ENCODE peak calls at places on chromosomes 4 and X, in ten cellular contexts. One of them, this sample, is unnamed.

GRCh38 chrX:39600222-39600621 is 497.5 kb downstream of the BCOR start:
- DNase-seq in A549: no peak
- DNase-seq in tibial nerve: no peak
- DNase-seq in stomach: no peak
- DNase-seq in ovary: no peak
- DNase-seq in K562: no peak
- DNase-seq in GM12878: no peak
- DNase-seq in HepG2: no peak
- DNase-seq in suprapubic skin: no peak
- DNase-seq in upper lobe of left lung: no peak
- DNase-seq in this sample: no peak

GRCh38 chrX:18938710-18939109 is 45.2 kb downstream of the PHKA2 start:
- DNase-seq in A549: no peak
- DNase-seq in tibial nerve: no peak
- DNase-seq in stomach: no peak
- DNase-seq in ovary: no peak
- DNase-seq in K562: no peak
- DNase-seq in GM12878: no peak
- DNase-seq in HepG2: no peak
- DNase-seq in suprapubic skin: no peak
- DNase-seq in upper lobe of left lung: no peak
- DNase-seq in this sample: no peak

GRCh38 chrX:127570276-127570675 is 481.9 kb downstream of the ACTRT1 start:
- DNase-seq in A549: no peak
- DNase-seq in tibial nerve: no peak
- DNase-seq in stomach: no peak
- DNase-seq in ovary: no peak
- DNase-seq in K562: no peak
- DNase-seq in GM12878: no peak
- DNase-seq in HepG2: no peak
- DNase-seq in suprapubic skin: no peak
- DNase-seq in upper lobe of left lung: no peak
- DNase-seq in this sample: no peak

GRCh38 chr4:56183344-56183959 is 203.8 kb downstream of the AASDH start:
- DNase-seq in A549: no peak
- DNase-seq in tibial nerve: no peak
- DNase-seq in stomach: no peak
- DNase-seq in ovary: no peak
- DNase-seq in K562: peak; percentile 22
- DNase-seq in GM12878: peak; percentile 7
- DNase-seq in HepG2: no peak
- DNase-seq in suprapubic skin: no peak
- DNase-seq in upper lobe of left lung: no peak
- DNase-seq in this sample: no peak

GRCh38 chrX:113133316-113133715 is 292.7 kb upstream of the AMOT start:
- DNase-seq in A549: no peak
- DNase-seq in tibial nerve: no peak
- DNase-seq in stomach: no peak
- DNase-seq in ovary: no peak
- DNase-seq in K562: no peak
- DNase-seq in GM12878: no peak
- DNase-seq in HepG2: no peak
- DNase-seq in suprapubic skin: no peak
- DNase-seq in upper lobe of left lung: no peak
- DNase-seq in this sample: no peak

GRCh38 chrX:117120700-117121099 is 657.9 kb upstream of the CT83 start:
- DNase-seq in A549: no peak
- DNase-seq in tibial nerve: no peak
- DNase-seq in stomach: no peak
- DNase-seq in ovary: no peak
- DNase-seq in K562: no peak
- DNase-seq in GM12878: no peak
- DNase-seq in HepG2: no peak
- DNase-seq in suprapubic skin: no peak
- DNase-seq in upper lobe of left lung: no peak
- DNase-seq in this sample: no peak

GRCh38 chr4:130479020-130479419 is 1383.1 kb downstream of the C4orf33 start:
- DNase-seq in A549: no peak
- DNase-seq in tibial nerve: no peak
- DNase-seq in stomach: no peak
- DNase-seq in ovary: no peak
- DNase-seq in K562: no peak
- DNase-seq in GM12878: no peak
- DNase-seq in HepG2: no peak
- DNase-seq in suprapubic skin: no peak
- DNase-seq in upper lobe of left lung: no peak
- DNase-seq in this sample: no peak

GRCh38 chr4:56979674-56980073 is 978 bp downstream of the POLR2B start:
- DNase-seq in A549: no peak
- DNase-seq in tibial nerve: no peak
- DNase-seq in stomach: no peak
- DNase-seq in ovary: no peak
- DNase-seq in K562: no peak
- DNase-seq in GM12878: no peak
- DNase-seq in HepG2: peak; percentile 31
- DNase-seq in suprapubic skin: no peak
- DNase-seq in upper lobe of left lung: peak; percentile 46
- DNase-seq in this sample: no peak

GRCh38 chr4:24800273-24800880 is 5.0 kb downstream of the SOD3 start:
- DNase-seq in A549: no peak
- DNase-seq in tibial nerve: no peak
- DNase-seq in stomach: no peak
- DNase-seq in ovary: peak; percentile 32
- DNase-seq in K562: no peak
- DNase-seq in GM12878: no peak
- DNase-seq in HepG2: no peak
- DNase-seq in suprapubic skin: peak; percentile 75
- DNase-seq in upper lobe of left lung: no peak
- DNase-seq in this sample: peak; percentile 87

GRCh38 chrX:30635630-30636029 is 17.6 kb upstream of the GK start:
- DNase-seq in A549: no peak
- DNase-seq in tibial nerve: no peak
- DNase-seq in stomach: no peak
- DNase-seq in ovary: no peak
- DNase-seq in K562: peak; percentile 18
- DNase-seq in GM12878: no peak
- DNase-seq in HepG2: no peak
- DNase-seq in suprapubic skin: no peak
- DNase-seq in upper lobe of left lung: no peak
- DNase-seq in this sample: no peak

GRCh38 chr4:182585321-182585720 is 331.9 kb downstream of the DCTD start:
- DNase-seq in A549: no peak
- DNase-seq in tibial nerve: no peak
- DNase-seq in stomach: no peak
- DNase-seq in ovary: no peak
- DNase-seq in K562: no peak
- DNase-seq in GM12878: no peak
- DNase-seq in HepG2: no peak
- DNase-seq in suprapubic skin: no peak
- DNase-seq in upper lobe of left lung: no peak
- DNase-seq in this sample: no peak

GRCh38 chr4:7787681-7788141 is 151.9 kb downstream of the AFAP1 start:
- DNase-seq in A549: no peak
- DNase-seq in tibial nerve: no peak
- DNase-seq in stomach: no peak
- DNase-seq in ovary: peak; percentile 21
- DNase-seq in K562: no peak
- DNase-seq in GM12878: no peak
- DNase-seq in HepG2: no peak
- DNase-seq in suprapubic skin: no peak
- DNase-seq in upper lobe of left lung: no peak
- DNase-seq in this sample: no peak

GRCh38 chrX:115261148-115261547 is 27.3 kb upstream of the LRCH2 start:
- DNase-seq in A549: no peak
- DNase-seq in tibial nerve: no peak
- DNase-seq in stomach: no peak
- DNase-seq in ovary: no peak
- DNase-seq in K562: no peak
- DNase-seq in GM12878: no peak
- DNase-seq in HepG2: no peak
- DNase-seq in suprapubic skin: no peak
- DNase-seq in upper lobe of left lung: no peak
- DNase-seq in this sample: no peak

GRCh38 chr4:77065382-77065781 is 10.4 kb downstream of the CCNI start:
- DNase-seq in A549: no peak
- DNase-seq in tibial nerve: no peak
- DNase-seq in stomach: no peak
- DNase-seq in ovary: no peak
- DNase-seq in K562: no peak
- DNase-seq in GM12878: no peak
- DNase-seq in HepG2: no peak
- DNase-seq in suprapubic skin: no peak
- DNase-seq in upper lobe of left lung: no peak
- DNase-seq in this sample: no peak

GRCh38 chr4:159227378-159227777 is 124.5 kb downstream of the RAPGEF2 start:
- DNase-seq in A549: no peak
- DNase-seq in tibial nerve: no peak
- DNase-seq in stomach: no peak
- DNase-seq in ovary: no peak
- DNase-seq in K562: no peak
- DNase-seq in GM12878: no peak
- DNase-seq in HepG2: no peak
- DNase-seq in suprapubic skin: no peak
- DNase-seq in upper lobe of left lung: no peak
- DNase-seq in this sample: no peak

GRCh38 chr4:8737601-8738279 is 133.9 kb downstream of the HMX1 start:
- DNase-seq in A549: no peak
- DNase-seq in tibial nerve: no peak
- DNase-seq in stomach: no peak
- DNase-seq in ovary: no peak
- DNase-seq in K562: no peak
- DNase-seq in GM12878: no peak
- DNase-seq in HepG2: no peak
- DNase-seq in suprapubic skin: peak; percentile 71
- DNase-seq in upper lobe of left lung: peak; percentile 16
- DNase-seq in this sample: peak; percentile 87

GRCh38 chr4:7647932-7648812 is 213.4 kb upstream of the PSAPL1 start:
- DNase-seq in A549: no peak
- DNase-seq in tibial nerve: no peak
- DNase-seq in stomach: no peak
- DNase-seq in ovary: no peak
- DNase-seq in K562: peak; percentile 27
- DNase-seq in GM12878: no peak
- DNase-seq in HepG2: peak; percentile 76
- DNase-seq in suprapubic skin: no peak
- DNase-seq in upper lobe of left lung: peak; percentile 73
- DNase-seq in this sample: no peak

GRCh38 chr4:10694826-10695209 is 10.2 kb upstream of the CLNK start:
- DNase-seq in A549: no peak
- DNase-seq in tibial nerve: no peak
- DNase-seq in stomach: no peak
- DNase-seq in ovary: no peak
- DNase-seq in K562: no peak
- DNase-seq in GM12878: no peak
- DNase-seq in HepG2: no peak
- DNase-seq in suprapubic skin: no peak
- DNase-seq in upper lobe of left lung: no peak
- DNase-seq in this sample: no peak
- TF ChIP-seq EP300 in A549: no peak
- TF ChIP-seq EP300 in tibial nerve: no peak
- TF ChIP-seq EP300 in stomach: no peak
- TF ChIP-seq EP300 in ovary: no peak
- TF ChIP-seq EP300 in K562: no peak
- TF ChIP-seq EP300 in GM12878: no peak
- TF ChIP-seq EP300 in HepG2: no peak
- TF ChIP-seq EP300 in suprapubic skin: no peak
- TF ChIP-seq EP300 in upper lobe of left lung: no peak
- TF ChIP-seq EP300 in this sample: no peak

GRCh38 chr4:102500371-102501175 is 586 bp upstream of the NFKB1 start:
- DNase-seq in A549: no peak
- DNase-seq in tibial nerve: peak; percentile 45
- DNase-seq in stomach: peak; percentile 50
- DNase-seq in ovary: peak; percentile 78
- DNase-seq in K562: no peak
- DNase-seq in GM12878: no peak
- DNase-seq in HepG2: peak; percentile 24
- DNase-seq in suprapubic skin: peak; percentile 80
- DNase-seq in upper lobe of left lung: peak; percentile 58
- DNase-seq in this sample: no peak
- TF ChIP-seq POLR2A in A549: no peak
- TF ChIP-seq POLR2A in tibial nerve: no peak
- TF ChIP-seq POLR2A in stomach: no peak
- TF ChIP-seq POLR2A in ovary: peak; percentile 14
- TF ChIP-seq POLR2A in K562: no peak
- TF ChIP-seq POLR2A in GM12878: no peak
- TF ChIP-seq POLR2A in HepG2: no peak
- TF ChIP-seq POLR2A in suprapubic skin: no peak
- TF ChIP-seq POLR2A in upper lobe of left lung: peak; percentile 35
- TF ChIP-seq POLR2A in this sample: no peak

DNA sequence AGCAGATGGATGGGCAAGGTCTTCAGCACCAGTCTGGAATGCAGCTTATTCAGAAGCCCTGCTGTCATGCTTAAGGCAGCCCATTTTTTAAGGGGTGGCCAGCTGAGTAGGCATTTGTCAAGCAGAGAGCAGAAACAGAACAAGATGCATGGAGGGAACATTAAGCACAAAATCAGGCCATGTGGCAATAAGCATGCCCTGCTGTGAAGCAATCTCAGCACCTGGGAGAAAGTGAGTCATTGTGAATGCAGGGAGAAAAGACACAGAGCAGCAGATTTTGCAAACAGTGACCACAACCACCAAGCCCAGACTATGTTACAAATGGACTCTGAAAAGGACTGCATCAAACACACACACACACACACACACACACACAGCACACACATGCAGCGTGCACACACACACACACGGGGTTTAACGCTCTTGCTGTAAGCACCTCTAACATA is 94.1 kb upstream of the GALNT7 start:
- DNase-seq in A549: peak; percentile 18
- DNase-seq in tibial nerve: no peak
- DNase-seq in stomach: peak; percentile 37
- DNase-seq in ovary: no peak
- DNase-seq in K562: no peak
- DNase-seq in GM12878: no peak
- DNase-seq in HepG2: no peak
- DNase-seq in suprapubic skin: no peak
- DNase-seq in upper lobe of left lung: no peak
- DNase-seq in this sample: no peak
- H3K27ac ChIP-seq in A549: peak overlapping the region; percentile 52
- H3K27ac ChIP-seq in tibial nerve: no peak overlapping the region
- H3K27ac ChIP-seq in stomach: no peak overlapping the region
- H3K27ac ChIP-seq in ovary: no peak overlapping the region
- H3K27ac ChIP-seq in K562: no peak overlapping the region
- H3K27ac ChIP-seq in GM12878: no peak overlapping the region
- H3K27ac ChIP-seq in HepG2: no peak overlapping the region
- H3K27ac ChIP-seq in suprapubic skin: no peak overlapping the region
- H3K27ac ChIP-seq in upper lobe of left lung: no peak overlapping the region
- H3K27ac ChIP-seq in this sample: no peak overlapping the region

DNA sequence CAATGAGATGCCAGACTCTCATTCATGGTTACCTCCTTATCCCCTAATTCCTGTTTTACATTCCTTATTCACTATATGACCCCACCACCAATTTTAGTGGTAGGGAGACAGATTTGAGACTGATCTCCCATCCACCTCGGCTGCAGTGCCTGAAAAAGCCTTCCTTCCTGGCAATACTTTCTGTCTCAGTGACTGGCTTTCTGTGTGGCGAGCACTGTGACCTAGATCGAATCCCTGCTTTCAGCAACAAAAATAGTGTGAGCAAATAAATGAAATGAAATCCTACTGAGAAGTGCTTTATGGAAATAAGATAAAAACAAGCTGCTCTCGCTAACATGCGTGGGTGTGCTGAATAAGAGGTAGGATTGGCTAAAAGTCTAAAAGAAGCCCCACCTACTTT is 165.3 kb downstream of the GPM6A start:
- DNase-seq in A549: no peak
- DNase-seq in tibial nerve: no peak
- DNase-seq in stomach: no peak
- DNase-seq in ovary: no peak
- DNase-seq in K562: no peak
- DNase-seq in GM12878: no peak
- DNase-seq in HepG2: no peak
- DNase-seq in suprapubic skin: no peak
- DNase-seq in upper lobe of left lung: no peak
- DNase-seq in this sample: no peak
- TF ChIP-seq EP300 in A549: no peak
- TF ChIP-seq EP300 in tibial nerve: no peak
- TF ChIP-seq EP300 in stomach: no peak
- TF ChIP-seq EP300 in ovary: no peak
- TF ChIP-seq EP300 in K562: no peak
- TF ChIP-seq EP300 in GM12878: no peak
- TF ChIP-seq EP300 in HepG2: no peak
- TF ChIP-seq EP300 in suprapubic skin: no peak
- TF ChIP-seq EP300 in upper lobe of left lung: no peak
- TF ChIP-seq EP300 in this sample: no peak